ENCODE peak calls at places on chromosomes 5 and 9, in five cellular contexts. B is esophagus muscularis mucosa, J is ovary, H is K562, M is spleen. V is an unnamed sample.

GRCh38 chr5:17428176-17428800 is 69.7 kb upstream of the TAF11L2 start:
- DNase-seq in J (no peak), B (no peak), M (no peak), H (no peak), V (no peak)

GRCh38 chr9:136544549-136545064 is 1.2 kb downstream of the NOTCH1 start:
- DNase-seq in H (peak; percentile 56), B (no peak), J (peak; percentile 56), M (peak; percentile 95), V (peak; percentile 76)

GRCh38 chr5:173001229-173001841 is 17.8 kb downstream of the ATP6V0E1 start:
- DNase-seq in M (no peak), H (no peak), B (no peak), J (no peak), V (no peak)

GRCh38 chr5:110768138-110768845 is 29.5 kb downstream of the SLC25A46 start:
- DNase-seq in M (no peak), H (no peak), J (no peak), B (no peak), V (no peak)

GRCh38 chr5:180718810-180719453 is 20.9 kb downstream of the OR2Y1 start:
- DNase-seq in B (peak; percentile 79), J (no peak), H (peak; percentile 50), M (no peak), V (peak; percentile 21)

GRCh38 chr5:34790087-34790486 is 48.9 kb upstream of the TTC23L start:
- DNase-seq in M (no peak), B (no peak), H (no peak), J (no peak), V (no peak)

GRCh38 chr5:32027717-32028321 is 146.3 kb downstream of the GOLPH3 start:
- DNase-seq in H (no peak), J (peak; percentile 79), B (no peak), M (peak; percentile 16), V (peak; percentile 68)

GRCh38 chr5:56232538-56232937 is 592 bp downstream of the ANKRD55 start:
- DNase-seq in M (no peak), H (no peak), B (no peak), J (no peak), V (no peak)

GRCh38 chr5:156956321-156956720 is 6.7 kb downstream of the TIMD4 start:
- DNase-seq in B (no peak), J (no peak), M (no peak), H (no peak), V (no peak)

GRCh38 chr9:79757074-79757473 is 185.3 kb downstream of the TLE4 start:
- DNase-seq in B (no peak), J (no peak), M (no peak), H (no peak), V (no peak)

GRCh38 chr5:168114444-168115017 is 176.9 kb upstream of the WWC1 start:
- DNase-seq in H (peak; percentile 52), M (no peak), B (no peak), J (no peak), V (peak; percentile 68)

GRCh38 chr9:74555015-74555414 is 57.9 kb downstream of the RORB start:
- DNase-seq in H (no peak), B (no peak), J (no peak), M (no peak), V (no peak)

GRCh38 chr9:91908746-91909145 is 41.3 kb downstream of the ROR2 start:
- DNase-seq in M (no peak), H (no peak), J (no peak), B (no peak), V (no peak)

GRCh38 chr5:115857621-115858349 is 16.1 kb downstream of the AP3S1 start:
- DNase-seq in M (no peak), H (no peak), B (no peak), J (no peak), V (no peak)

GRCh38 chr5:102863764-102864560 is 108.9 kb downstream of the PAM start:
- DNase-seq in H (no peak), J (no peak), B (no peak), M (no peak), V (no peak)

GRCh38 chr9:114717908-114718486 is 36.0 kb upstream of the TEX48 start:
- DNase-seq in M (no peak), J (no peak), H (no peak), B (no peak), V (no peak)

GRCh38 chr5:83322273-83322924 is 149.1 kb upstream of the VCAN start:
- DNase-seq in J (no peak), B (no peak), H (no peak), M (no peak), V (no peak)

GRCh38 chr9:114264806-114265550 is 57.9 kb upstream of the ORM1 start:
- DNase-seq in B (no peak), J (no peak), M (no peak), H (no peak), V (no peak)

GRCh38 chr9:73264636-73265035 is 113.0 kb downstream of the ANXA1 start:
- DNase-seq in M (no peak), B (no peak), H (no peak), J (no peak), V (no peak)

GRCh38 chr9:22118810-22119479 is 109.8 kb upstream of the CDKN2B start:
- DNase-seq in H (no peak), J (no peak), B (no peak), M (no peak), V (no peak)

GRCh38 chr9:18568969-18569368 is 95.0 kb downstream of the ADAMTSL1 start:
- DNase-seq in B (no peak), M (no peak), J (no peak), H (no peak), V (no peak)

GRCh38 chr5:96752341-96753016 is 55.3 kb downstream of the ERAP1 start:
- DNase-seq in M (no peak), B (no peak), H (peak; percentile 76), J (peak; percentile 30), V (no peak)

GRCh38 chr9:128067898-128068655 is at the start of gene SLC25A25:
- DNase-seq in B (peak; percentile 100), J (peak; percentile 100), H (peak; percentile 99), M (peak; percentile 100), V (peak; percentile 99)
- TF ChIP-seq POLR2A in B (peak; percentile 33), J (peak; percentile 87), H (no peak), M (peak; percentile 71), V (peak; percentile 94)

DNA sequence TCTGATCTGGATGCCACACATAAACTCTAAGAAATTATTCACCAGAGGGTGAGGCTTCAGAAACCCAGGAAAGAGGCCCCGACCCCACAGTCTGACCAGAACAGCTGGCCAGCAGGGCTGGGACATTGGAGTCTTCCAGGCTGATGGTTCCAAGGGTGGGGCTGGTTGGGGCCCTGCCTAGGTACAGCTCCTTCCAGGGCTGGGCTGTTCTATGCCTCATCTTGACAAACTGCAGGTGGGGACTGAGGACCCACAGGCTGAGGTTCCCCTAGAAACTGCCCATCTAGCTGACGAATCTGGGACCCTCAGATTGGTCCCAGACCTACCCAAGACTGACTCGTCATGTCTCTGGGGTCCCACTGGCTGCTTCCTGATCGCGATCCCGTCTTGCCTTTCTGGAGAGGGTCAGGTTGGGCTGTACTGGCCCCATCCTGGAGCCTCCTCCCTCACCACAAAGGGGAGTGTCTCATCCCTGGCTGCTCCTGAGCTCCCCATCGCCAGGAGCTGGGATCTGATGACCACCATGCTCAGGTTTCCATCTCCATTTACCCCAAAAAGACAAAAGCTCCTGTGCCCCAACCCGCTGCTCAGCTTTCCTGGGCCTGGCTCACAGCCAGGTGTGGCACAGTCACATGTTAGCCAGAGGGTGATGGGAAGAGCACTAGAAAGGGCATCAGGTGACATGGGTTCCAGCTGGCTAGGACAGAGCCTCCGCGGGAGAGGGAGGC is 47.2 kb upstream of the CDKN2AIPNL start:
- DNase-seq in J (no peak), B (no peak), H (no peak), M (peak; percentile 51), V (no peak)
- TF ChIP-seq POLR2A in J (no peak), B (no peak), H (no peak), M (no peak), V (no peak)

GRCh38 chr9:119675951-119676350 is 306.7 kb upstream of the BRINP1 start:
- DNase-seq in J (no peak), M (no peak), H (no peak), B (peak; percentile 62), V (no peak)
- TF ChIP-seq POLR2A in J (no peak), M (no peak), H (no peak), B (no peak), V (no peak)

GRCh38 chr5:160468576-160468975 is 46.9 kb downstream of the PTTG1 start:
- DNase-seq in B (no peak), H (no peak), M (no peak), J (no peak), V (no peak)

GRCh38 chr5:160469156-160470144 is 47.8 kb downstream of the PTTG1 start:
- DNase-seq in J (no peak), B (no peak), M (no peak), H (no peak), V (no peak)

GRCh38 chr5:160471761-160472160 is 50.1 kb downstream of the PTTG1 start:
- DNase-seq in H (no peak), B (no peak), J (no peak), M (no peak), V (no peak)

GRCh38 chr5:160472482-160472881 is 50.8 kb downstream of the PTTG1 start:
- DNase-seq in H (no peak), B (no peak), M (no peak), J (no peak), V (no peak)

DNA sequence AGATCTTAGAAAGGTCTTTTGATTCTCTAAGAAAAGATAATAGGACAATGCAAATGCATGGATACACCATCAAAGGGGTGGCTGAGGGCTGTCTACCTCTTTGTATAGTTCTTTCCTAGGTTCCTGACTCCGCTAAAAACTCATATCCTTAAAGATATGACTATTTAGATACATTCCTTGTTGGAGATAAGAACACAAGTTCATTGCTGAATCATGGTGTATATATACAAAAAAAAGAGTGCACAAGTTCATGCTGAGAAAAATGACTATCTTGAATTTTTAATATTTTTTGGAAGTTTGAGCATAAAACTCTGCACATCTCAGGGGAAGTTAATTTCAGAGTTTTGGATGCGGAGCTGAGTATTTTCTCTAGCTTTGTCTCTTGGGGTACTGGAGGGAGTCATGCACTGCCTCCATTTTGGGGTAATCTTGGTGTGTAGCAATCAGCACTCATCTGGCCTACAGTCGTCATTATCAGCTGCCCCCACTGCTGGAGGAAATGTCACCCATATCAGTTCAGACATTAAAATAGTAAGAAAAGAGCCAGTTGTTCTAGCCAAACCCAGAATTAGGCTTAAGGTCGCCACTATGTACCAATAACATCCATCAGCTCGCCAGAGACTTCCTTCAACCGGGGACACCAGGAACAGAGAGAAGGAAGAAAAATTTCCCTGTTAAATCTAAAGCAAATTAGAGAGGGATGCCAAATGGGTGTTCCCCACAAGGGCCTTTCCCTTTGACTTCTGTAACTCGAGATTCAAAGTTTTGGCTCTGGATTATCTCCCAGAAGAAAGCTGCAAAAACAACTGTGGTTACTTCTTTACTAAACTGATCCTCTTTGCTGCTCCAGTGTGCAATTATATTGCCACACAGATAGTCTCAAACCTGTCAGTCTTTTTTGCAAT is 49.0 kb downstream of the PTTG1 start:
- DNase-seq in H (no peak), J (no peak), B (no peak), M (no peak), V (no peak)
- TF ChIP-seq POLR2A in H (no peak), J (no peak), B (no peak), M (no peak), V (no peak)